ENCODE peak calls at places on chromosome X, in four cellular contexts. M is breast epithelium, K is fibroblast of lung, N is small intestine. J is an unnamed sample.

GRCh38 chrX:47573334-47574095 is 8.7 kb upstream of the TIMP1 start:
- DNase-seq in M (no peak), K (peak; percentile 69), N (peak; percentile 5), J (peak; percentile 61)

GRCh38 chrX:54921427-54922021 is 900 bp downstream of the TRO start:
- DNase-seq in M (no peak), K (peak; percentile 80), N (peak; percentile 5), J (peak; percentile 86)

GRCh38 chrX:152428596-152428995 is 22.5 kb downstream of the GABRA3 start:
- DNase-seq in M (no peak), K (no peak), N (no peak), J (no peak)

GRCh38 chrX:46184749-46185148 is 360.5 kb downstream of the ZNF674 start:
- DNase-seq in M (no peak), K (no peak), N (no peak), J (no peak)

GRCh38 chrX:150616863-150617198 is 48.4 kb downstream of the MTM1 start:
- DNase-seq in M (no peak), K (no peak), N (no peak), J (no peak)

GRCh38 chrX:8138252-8138651 is 32.8 kb downstream of the VCX2 start:
- DNase-seq in M (no peak), K (no peak), N (no peak), J (no peak)

GRCh38 chrX:150324035-150324728 is 38.9 kb upstream of the MAMLD1 start:
- DNase-seq in M (no peak), K (peak; percentile 73), N (no peak), J (peak; percentile 57)

GRCh38 chrX:153457136-153457825 is 11.4 kb upstream of the TREX2 start:
- DNase-seq in M (no peak), K (no peak), N (no peak), J (no peak)

GRCh38 chrX:34813618-34814017 is 129.0 kb upstream of the FAM47B start:
- DNase-seq in M (no peak), K (peak; percentile 6), N (no peak), J (no peak)

GRCh38 chrX:40623665-40624064 is 437 bp downstream of the MPC1L start:
- DNase-seq in M (no peak), K (no peak), N (no peak), J (no peak)

GRCh38 chrX:105567046-105567445 is 255.3 kb upstream of the NRK start:
- DNase-seq in M (no peak), K (no peak), N (no peak), J (no peak)

GRCh38 chrX:11504234-11504633 is 161.5 kb downstream of the ARHGAP6 start:
- DNase-seq in M (no peak), K (no peak), N (no peak), J (no peak)

GRCh38 chrX:120301960-120302359 is 9.3 kb downstream of the TMEM255A start:
- DNase-seq in M (no peak), K (no peak), N (no peak), J (no peak)

GRCh38 chrX:152070186-152070585 is 68.2 kb downstream of the MAGEA10 start:
- DNase-seq in M (no peak), K (no peak), N (no peak), J (no peak)

GRCh38 chrX:111888600-111888999 is 12.6 kb downstream of the TRPC5OS start:
- DNase-seq in M (no peak), K (no peak), N (no peak), J (no peak)

GRCh38 chrX:48890934-48891401 is 6.6 kb downstream of the TIMM17B start:
- DNase-seq in M (no peak), K (no peak), N (peak; percentile 16), J (peak; percentile 49)

GRCh38 chrX:103367502-103367901 is 8.8 kb upstream of the BEX3 start:
- DNase-seq in M (no peak), K (peak; percentile 30), N (no peak), J (no peak)

GRCh38 chrX:40090050-40090804 is 7.5 kb downstream of the BCOR start:
- DNase-seq in M (no peak), K (no peak), N (no peak), J (peak; percentile 46)

GRCh38 chrX:109914114-109914849 is 88.6 kb upstream of the TMEM164 start:
- DNase-seq in M (no peak), K (no peak), N (no peak), J (no peak)

GRCh38 chrX:23980063-23980462 is 46.9 kb downstream of the KLHL15 start:
- DNase-seq in M (no peak), K (no peak), N (no peak), J (peak; percentile 35)

GRCh38 chrX:122475306-122475705 is 708.8 kb upstream of the GRIA3 start:
- DNase-seq in M (no peak), K (no peak), N (no peak), J (no peak)

GRCh38 chrX:3706481-3706880 is 7.0 kb downstream of the PRKX start:
- DNase-seq in M (no peak), K (no peak), N (no peak), J (no peak)

GRCh38 chrX:77937291-77937690 is 26.8 kb downstream of the ATP7A start:
- DNase-seq in M (no peak), K (peak; percentile 55), N (no peak), J (no peak)

GRCh38 chrX:46251755-46252154 is 293.5 kb downstream of the ZNF674 start:
- DNase-seq in M (no peak), K (peak; percentile 64), N (peak; percentile 13), J (peak; percentile 13)

GRCh38 chrX:48854898-48855297 is 19.5 kb upstream of the PCSK1N start:
- DNase-seq in M (no peak), K (no peak), N (peak; percentile 10), J (no peak)

GRCh38 chrX:130975947-130976346 is 72.9 kb upstream of the ENOX2 start:
- DNase-seq in M (no peak), K (peak; percentile 70), N (peak; percentile 50), J (peak; percentile 70)

GRCh38 chrX:18895157-18895952 is 88.6 kb downstream of the PHKA2 start:
- DNase-seq in M (peak; percentile 69), K (peak; percentile 88), N (no peak), J (peak; percentile 25)

GRCh38 chrX:154043003-154043402 is 23.3 kb upstream of the IRAK1 start:
- DNase-seq in M (no peak), K (peak; percentile 66), N (no peak), J (no peak)

GRCh38 chrX:21374163-21374993 is at the start of gene CNKSR2:
- DNase-seq in M (no peak), K (peak; percentile 19), N (peak; percentile 0), J (peak; percentile 78)

GRCh38 chrX:23434356-23434884 is 99.8 kb downstream of the PTCHD1 start:
- DNase-seq in M (peak; percentile 89), K (peak; percentile 90), N (peak; percentile 88), J (peak; percentile 14)

GRCh38 chrX:57595381-57595811 is 3.6 kb downstream of the ZXDB start:
- DNase-seq in M (no peak), K (peak; percentile 83), N (peak; percentile 1), J (no peak)

GRCh38 chrX:115030635-115031034 is 13.2 kb upstream of the IL13RA2 start:
- DNase-seq in M (peak; percentile 32), K (no peak), N (peak; percentile 51), J (peak; percentile 71)

GRCh38 chrX:14964500-14964899 is 91.3 kb downstream of the MOSPD2 start:
- DNase-seq in M (no peak), K (peak; percentile 11), N (no peak), J (no peak)

GRCh38 chrX:154097003-154097596 is 417 bp downstream of the MECP2 start:
- DNase-seq in M (peak; percentile 55), K (peak; percentile 58), N (peak; percentile 38), J (peak; percentile 86)

GRCh38 chrX:130024127-130024526 is 41.7 kb downstream of the BCORL1 start:
- DNase-seq in M (peak; percentile 38), K (peak; percentile 57), N (peak; percentile 77), J (peak; percentile 28)

GRCh38 chrX:109077788-109078187 is 341.4 kb upstream of the IRS4 start:
- DNase-seq in M (no peak), K (no peak), N (no peak), J (no peak)

GRCh38 chrX:19046343-19047215 is 62.7 kb upstream of the PHKA2 start:
- DNase-seq in M (no peak), K (peak; percentile 21), N (no peak), J (peak; percentile 16)

GRCh38 chrX:116198810-116199209 is 28.3 kb downstream of the AGTR2 start:
- DNase-seq in M (no peak), K (no peak), N (no peak), J (no peak)

GRCh38 chrX:51215266-51215665 is 117.4 kb upstream of the NUDT10 start:
- DNase-seq in M (no peak), K (no peak), N (no peak), J (no peak)